ENCODE peak calls at places on chromosomes 7 and 10, in ten cellular contexts. L, K, F, H, A, O, Q, Y, Z and D are unnamed samples. For H3K9me3, the result is how much of the 10 kb centered on the place peaks cover.

GRCh38 chr10:102601639-102602038 is 42.6 kb upstream of the TRIM8 start:
- DNase-seq in L (no peak), A (no peak), O (no peak), K (no peak), F (no peak), Y (no peak), Q (peak), Z (no peak), H (no peak), D (no peak)

GRCh38 chr10:48951707-48952106 is 12.1 kb upstream of the LRRC18 start:
- DNase-seq in A (no peak), F (no peak), O (no peak), Z (no peak), L (no peak), Q (no peak), K (no peak), Y (no peak), H (no peak), D (no peak)

GRCh38 chr10:45399113-45399512 is 25.1 kb downstream of the ALOX5 start:
- DNase-seq in K (no peak), Q (no peak), O (no peak), Z (no peak), L (no peak), H (no peak), F (no peak), A (no peak), Y (no peak), D (no peak)

GRCh38 chr7:29480456-29480855 is 83.2 kb upstream of the PRR15 start:
- DNase-seq in Z (no peak), K (no peak), A (no peak), O (no peak), H (no peak), Q (no peak), F (no peak), Y (no peak), L (no peak), D (no peak)

GRCh38 chr10:104255244-104255981 is 721 bp downstream of the GSTO1 start:
- DNase-seq in O (no peak), F (no peak), H (peak), Z (peak), Y (no peak), A (no peak), Q (no peak), L (no peak), K (no peak), D (no peak)

GRCh38 chr10:129872001-129872400 is 92.1 kb downstream of the EBF3 start:
- DNase-seq in F (no peak), Z (no peak), L (no peak), K (no peak), Q (no peak), O (no peak), H (no peak), A (no peak), Y (no peak), D (no peak)

GRCh38 chr7:111914287-111914686 is 291.9 kb downstream of the DOCK4 start:
- DNase-seq in L (no peak), K (no peak), Q (no peak), Z (no peak), O (no peak), H (no peak), A (no peak), Y (no peak), F (no peak), D (no peak)

GRCh38 chr10:86170255-86171153 is 196.1 kb downstream of the GRID1 start:
- DNase-seq in K (no peak), L (no peak), F (no peak), Y (no peak), Z (no peak), A (no peak), H (no peak), Q (no peak), O (no peak), D (peak)

GRCh38 chr10:114962441-114962840 is 24.4 kb downstream of the TRUB1 start:
- DNase-seq in Z (no peak), H (no peak), K (no peak), A (no peak), Q (no peak), O (no peak), F (no peak), L (no peak), Y (no peak), D (no peak)

GRCh38 chr7:96076350-96076707 is 245.6 kb downstream of the SLC25A13 start:
- DNase-seq in Z (no peak), O (no peak), K (no peak), Y (no peak), F (no peak), L (no peak), H (no peak), Q (no peak), A (no peak), D (no peak)

GRCh38 chr10:3926268-3926667 is 141.3 kb upstream of the KLF6 start:
- DNase-seq in L (no peak), A (no peak), K (no peak), F (no peak), Z (no peak), Y (no peak), H (no peak), O (no peak), Q (no peak), D (no peak)

GRCh38 chr10:18140149-18140956 is at the start of gene CACNB2:
- DNase-seq in A (no peak), L (peak), Y (no peak), Z (peak), K (no peak), H (peak), Q (peak), F (peak), O (no peak), D (peak)

GRCh38 chr10:15579605-15580004 is 140.1 kb downstream of the ITGA8 start:
- DNase-seq in F (no peak), Z (peak), Y (no peak), Q (no peak), L (no peak), A (no peak), O (no peak), K (no peak), H (no peak), D (no peak)

GRCh38 chr10:97919012-97919411 is 69.4 kb downstream of the GOLGA7B start:
- DNase-seq in O (no peak), Z (no peak), A (no peak), L (no peak), K (no peak), H (no peak), Q (no peak), F (no peak), Y (no peak), D (no peak)

GRCh38 chr7:24778543-24779282 is 21.4 kb upstream of the GSDME start:
- DNase-seq in L (no peak), Y (no peak), O (no peak), H (peak), K (no peak), Z (peak), A (peak), F (no peak), Q (no peak), D (no peak)

GRCh38 chr10:3978762-3979161 is 193.8 kb upstream of the KLF6 start:
- DNase-seq in L (no peak), H (no peak), Y (no peak), K (no peak), Z (no peak), A (no peak), O (no peak), F (no peak), Q (no peak), D (no peak)

GRCh38 chr7:4343272-4344000 is 338.7 kb upstream of the FOXK1 start:
- DNase-seq in O (no peak), Z (no peak), K (no peak), Q (no peak), H (no peak), Y (no peak), F (no peak), L (no peak), A (no peak), D (no peak)

GRCh38 chr7:24965831-24966708 is 13.9 kb downstream of the OSBPL3 start:
- DNase-seq in Q (no peak), F (no peak), L (no peak), H (peak), O (no peak), A (peak), Z (peak), Y (no peak), K (no peak), D (peak)

GRCh38 chr7:106346167-106346677 is 61.4 kb upstream of the NAMPT start:
- DNase-seq in O (no peak), F (no peak), A (no peak), L (no peak), K (no peak), Z (no peak), H (no peak), Q (no peak), Y (no peak), D (no peak)
- H3K9me3 ChIP-seq in O (under half), F (under half), A (under half), L (under half), K (under half), Z (under half), H (under half), Q (under half), Y (under half), D (under half)

DNA sequence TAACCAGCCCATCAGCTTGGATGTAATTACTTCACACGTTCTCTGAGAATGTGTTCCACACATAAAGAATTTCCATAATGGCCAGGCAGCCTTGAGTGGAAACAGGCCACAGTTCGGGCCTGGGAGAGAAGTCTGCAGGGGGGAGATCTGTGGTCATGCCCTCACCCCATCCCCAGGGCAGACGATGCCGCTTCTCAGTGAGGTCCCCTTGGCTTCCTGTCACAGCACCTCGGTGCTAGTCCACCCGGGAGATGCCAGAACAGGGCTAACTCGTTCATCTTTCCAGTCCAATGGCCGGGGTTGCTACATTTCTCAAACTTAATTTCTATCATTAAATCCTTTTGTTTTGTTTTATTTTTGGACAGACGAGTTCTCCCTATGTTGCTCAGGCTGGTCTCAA is 624.1 kb downstream of the PTPRN2 start:
- DNase-seq in O (no peak), H (peak), K (no peak), A (no peak), Q (peak), L (no peak), Y (no peak), Z (no peak), F (no peak), D (no peak)
- H3K9me3 ChIP-seq in O (under half), H (half or more), K (under half), A (under half), Q (under half), L (under half), Y (under half), Z (under half), F (under half), D (under half)

GRCh38 chr7:22799633-22800032 is 23.0 kb downstream of the TOMM7 start:
- DNase-seq in Z (peak), Y (no peak), H (no peak), L (no peak), A (no peak), K (no peak), O (no peak), F (no peak), Q (no peak), D (no peak)
- H3K9me3 ChIP-seq in Z (under half), Y (under half), H (under half), L (under half), A (under half), K (under half), O (under half), F (under half), Q (under half), D (under half)

DNA sequence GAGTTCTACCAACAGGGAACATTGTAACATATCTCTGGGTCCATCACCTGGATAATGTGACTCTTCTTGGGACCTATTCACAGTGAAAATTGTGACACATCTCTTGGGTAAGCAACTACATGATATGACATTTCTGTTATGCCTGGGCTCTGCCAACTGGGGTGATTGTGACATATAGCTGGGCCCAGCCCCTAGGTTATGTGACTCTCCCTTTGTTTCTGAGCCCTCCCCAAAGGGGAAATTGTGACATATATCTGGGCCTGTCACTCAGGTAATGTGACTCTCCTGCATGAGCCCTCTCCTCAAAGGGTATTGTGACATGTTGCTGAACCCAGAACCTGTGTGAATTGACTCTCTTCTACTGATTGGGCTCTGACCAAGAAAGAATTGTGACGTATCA is 22.4 kb upstream of the ZNF107 start:
- DNase-seq in A (no peak), L (no peak), O (no peak), H (no peak), Q (no peak), Y (no peak), Z (no peak), F (no peak), K (no peak), D (no peak)
- H3K9me3 ChIP-seq in A (under half), L (under half), O (under half), H (under half), Q (under half), Y (under half), Z (under half), F (under half), K (under half), D (under half)

GRCh38 chr10:81722405-81722804 is 152.6 kb upstream of the NRG3 start:
- DNase-seq in L (no peak), Y (no peak), A (no peak), Q (no peak), H (no peak), K (no peak), O (no peak), F (no peak), Z (no peak), D (no peak)
- H3K9me3 ChIP-seq in L (under half), Y (under half), A (under half), Q (under half), H (under half), K (under half), O (under half), F (under half), Z (under half), D (under half)

GRCh38 chr7:157928171-157928794 is 591.5 kb downstream of the DNAJB6 start:
- DNase-seq in Y (no peak), K (no peak), F (no peak), H (peak), A (no peak), Q (no peak), O (no peak), Z (no peak), L (no peak), D (no peak)
- H3K9me3 ChIP-seq in Y (under half), K (under half), F (under half), H (half or more), A (under half), Q (under half), O (under half), Z (half or more), L (under half), D (under half)

DNA sequence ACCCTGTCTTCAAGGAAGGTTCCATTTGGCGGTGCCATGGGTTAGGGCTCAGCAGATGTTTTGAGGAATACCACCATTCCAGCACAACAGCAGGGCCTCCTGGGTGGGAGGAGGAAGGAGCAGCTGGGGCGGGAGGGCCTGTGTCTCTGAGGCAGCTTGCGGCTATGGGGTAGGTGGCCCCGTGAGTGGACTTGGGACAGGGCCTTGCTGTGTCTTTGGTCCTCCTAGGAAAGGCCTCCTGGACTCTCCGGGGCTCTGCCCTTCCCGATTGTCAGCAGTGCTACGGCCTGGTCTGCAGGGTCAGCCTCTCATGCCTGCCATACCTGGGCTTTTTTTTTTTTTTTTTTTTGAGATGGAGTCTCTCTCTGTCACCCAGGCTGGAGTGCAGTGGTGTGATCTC is 96.7 kb downstream of the PAXIP1 start:
- DNase-seq in Q (no peak), Z (no peak), Y (no peak), O (no peak), K (no peak), A (no peak), F (no peak), L (no peak), H (no peak), D (no peak)
- H3K9me3 ChIP-seq in Q (under half), Z (under half), Y (under half), O (under half), K (under half), A (under half), F (under half), L (under half), H (under half), D (under half)